ENCODE peak calls at places on chromosomes 2 and 18, in ten cellular contexts. J, I, Q, O, F, B, Z, V, C and X are unnamed samples.

GRCh38 chr2:100242891-100243670 is 79.2 kb downstream of the LONRF2 start:
- DNase-seq in J (peak), I (peak), Q (peak), O (no peak), F (peak), B (peak), Z (peak), V (peak), C (peak), X (peak)

GRCh38 chr2:128376241-128377041 is 57.8 kb upstream of the HS6ST1 start:
- DNase-seq in J (no peak), I (no peak), Q (no peak), O (no peak), F (no peak), B (no peak), Z (no peak), V (no peak), C (no peak), X (no peak)

GRCh38 chr2:64745562-64745961 is 91.8 kb upstream of the SERTAD2 start:
- DNase-seq in J (no peak), I (peak), Q (no peak), O (no peak), F (no peak), B (no peak), Z (no peak), V (no peak), C (no peak), X (no peak)

GRCh38 chr2:5700551-5700950 is 8.4 kb downstream of the SOX11 start:
- DNase-seq in J (no peak), I (no peak), Q (no peak), O (no peak), F (no peak), B (no peak), Z (no peak), V (no peak), C (no peak), X (no peak)

GRCh38 chr2:205646680-205647079 is 35.6 kb upstream of the NRP2 start:
- DNase-seq in J (no peak), I (no peak), Q (no peak), O (no peak), F (no peak), B (no peak), Z (no peak), V (no peak), C (no peak), X (no peak)

GRCh38 chr2:26942543-26943295 is 27.7 kb upstream of the MAPRE3 start:
- DNase-seq in J (peak), I (peak), Q (peak), O (peak), F (peak), B (peak), Z (peak), V (peak), C (peak), X (peak)

GRCh38 chr18:2846638-2847340 is at the start of gene EMILIN2:
- DNase-seq in J (peak), I (peak), Q (peak), O (peak), F (peak), B (peak), Z (peak), V (no peak), C (peak), X (peak)

GRCh38 chr2:198325359-198325758 is 521.0 kb downstream of the PLCL1 start:
- DNase-seq in J (no peak), I (no peak), Q (no peak), O (no peak), F (no peak), B (no peak), Z (no peak), V (no peak), C (no peak), X (no peak)

GRCh38 chr18:9449580-9449979 is 25.7 kb upstream of the RALBP1 start:
- DNase-seq in J (peak), I (peak), Q (no peak), O (no peak), F (peak), B (no peak), Z (no peak), V (no peak), C (no peak), X (no peak)

GRCh38 chr2:136801628-136802027 is 36.3 kb downstream of the THSD7B start:
- DNase-seq in J (no peak), I (no peak), Q (no peak), O (no peak), F (no peak), B (no peak), Z (no peak), V (no peak), C (no peak), X (no peak)

GRCh38 chr2:110173523-110173922 is 31.3 kb downstream of the NPHP1 start:
- DNase-seq in J (no peak), I (peak), Q (no peak), O (no peak), F (peak), B (no peak), Z (peak), V (peak), C (no peak), X (no peak)

GRCh38 chr2:11695576-11695975 is 25.6 kb upstream of the NTSR2 start:
- DNase-seq in J (no peak), I (no peak), Q (no peak), O (no peak), F (no peak), B (no peak), Z (no peak), V (no peak), C (no peak), X (no peak)

GRCh38 chr18:79332601-79333000 is 63.1 kb upstream of the NFATC1 start:
- DNase-seq in J (no peak), I (no peak), Q (no peak), O (no peak), F (no peak), B (no peak), Z (no peak), V (no peak), C (no peak), X (no peak)

GRCh38 chr2:46040563-46041155 is 256.5 kb upstream of the EPAS1 start:
- DNase-seq in J (no peak), I (no peak), Q (no peak), O (no peak), F (no peak), B (no peak), Z (no peak), V (no peak), C (no peak), X (no peak)